ENCODE peak calls at places on chromosome 5, in nine cellular contexts. One of them, this sample, is unnamed.

GRCh38 chr5:171965740-171966139 is 40.7 kb downstream of the FBXW11 start:
- DNase-seq in HCT116: no peak
- DNase-seq in hepatocyte: no peak
- DNase-seq in PC-3: no peak
- DNase-seq in GM23248: no peak
- DNase-seq in OCI-LY7: peak; percentile 10
- DNase-seq in MM.1S: no peak
- DNase-seq in neural progenitor cell: no peak
- DNase-seq in GM23338: no peak
- DNase-seq in this sample: no peak

GRCh38 chr5:137114529-137114928 is 384.6 kb downstream of the SPOCK1 start:
- DNase-seq in HCT116: no peak
- DNase-seq in GM23248: peak; percentile 68
- DNase-seq in neural progenitor cell: no peak
- DNase-seq in OCI-LY7: no peak
- DNase-seq in MM.1S: no peak
- DNase-seq in GM23338: no peak
- DNase-seq in PC-3: peak; percentile 40
- DNase-seq in hepatocyte: peak; percentile 47
- DNase-seq in this sample: peak; percentile 37

GRCh38 chr5:168935183-168935582 is 356.0 kb upstream of the PANK3 start:
- DNase-seq in hepatocyte: no peak
- DNase-seq in neural progenitor cell: no peak
- DNase-seq in OCI-LY7: no peak
- DNase-seq in PC-3: no peak
- DNase-seq in HCT116: no peak
- DNase-seq in GM23248: no peak
- DNase-seq in MM.1S: no peak
- DNase-seq in GM23338: no peak
- DNase-seq in this sample: no peak

GRCh38 chr5:20678814-20679298 is 690.9 kb upstream of the CDH18 start:
- DNase-seq in HCT116: no peak
- DNase-seq in PC-3: peak; percentile 86
- DNase-seq in OCI-LY7: no peak
- DNase-seq in hepatocyte: peak; percentile 10
- DNase-seq in GM23338: no peak
- DNase-seq in MM.1S: no peak
- DNase-seq in neural progenitor cell: no peak
- DNase-seq in GM23248: peak; percentile 90
- DNase-seq in this sample: no peak

GRCh38 chr5:10602031-10602806 is 38.3 kb downstream of the ANKRD33B start:
- DNase-seq in neural progenitor cell: no peak
- DNase-seq in hepatocyte: no peak
- DNase-seq in MM.1S: no peak
- DNase-seq in HCT116: no peak
- DNase-seq in GM23338: no peak
- DNase-seq in OCI-LY7: no peak
- DNase-seq in GM23248: no peak
- DNase-seq in PC-3: no peak
- DNase-seq in this sample: no peak

GRCh38 chr5:67465556-67466206 is 269.1 kb upstream of the CD180 start:
- DNase-seq in hepatocyte: no peak
- DNase-seq in neural progenitor cell: no peak
- DNase-seq in MM.1S: peak; percentile 8
- DNase-seq in OCI-LY7: no peak
- DNase-seq in HCT116: no peak
- DNase-seq in GM23248: no peak
- DNase-seq in GM23338: no peak
- DNase-seq in PC-3: no peak
- DNase-seq in this sample: no peak

GRCh38 chr5:96562614-96563013 is 99.6 kb upstream of the CAST start:
- DNase-seq in GM23248: peak; percentile 62
- DNase-seq in PC-3: peak; percentile 43
- DNase-seq in GM23338: no peak
- DNase-seq in OCI-LY7: no peak
- DNase-seq in HCT116: no peak
- DNase-seq in hepatocyte: no peak
- DNase-seq in neural progenitor cell: no peak
- DNase-seq in MM.1S: no peak
- DNase-seq in this sample: no peak

GRCh38 chr5:63255609-63256008 is 677.0 kb downstream of the LRRC70 start:
- DNase-seq in OCI-LY7: no peak
- DNase-seq in hepatocyte: no peak
- DNase-seq in HCT116: no peak
- DNase-seq in PC-3: no peak
- DNase-seq in GM23248: peak; percentile 25
- DNase-seq in MM.1S: no peak
- DNase-seq in neural progenitor cell: peak; percentile 43
- DNase-seq in GM23338: peak; percentile 68
- DNase-seq in this sample: no peak

GRCh38 chr5:149646564-149646963 is 65.3 kb downstream of the ARHGEF37 start:
- DNase-seq in hepatocyte: peak; percentile 27
- DNase-seq in GM23248: no peak
- DNase-seq in OCI-LY7: peak; percentile 83
- DNase-seq in MM.1S: no peak
- DNase-seq in HCT116: no peak
- DNase-seq in GM23338: no peak
- DNase-seq in PC-3: no peak
- DNase-seq in neural progenitor cell: no peak
- DNase-seq in this sample: peak; percentile 80

GRCh38 chr5:35990941-35991592 is at the start of gene UGT3A1:
- DNase-seq in GM23338: peak; percentile 93
- DNase-seq in HCT116: no peak
- DNase-seq in GM23248: no peak
- DNase-seq in OCI-LY7: no peak
- DNase-seq in neural progenitor cell: peak; percentile 80
- DNase-seq in hepatocyte: peak; percentile 22
- DNase-seq in PC-3: no peak
- DNase-seq in MM.1S: no peak
- DNase-seq in this sample: no peak

GRCh38 chr5:60961685-60962084 is 16.7 kb downstream of the NDUFAF2 start:
- DNase-seq in HCT116: no peak
- DNase-seq in hepatocyte: no peak
- DNase-seq in MM.1S: no peak
- DNase-seq in OCI-LY7: no peak
- DNase-seq in PC-3: no peak
- DNase-seq in GM23338: no peak
- DNase-seq in neural progenitor cell: no peak
- DNase-seq in GM23248: peak; percentile 52
- DNase-seq in this sample: no peak

GRCh38 chr5:91541696-91542095 is 158.6 kb upstream of the ARRDC3 start:
- DNase-seq in PC-3: peak; percentile 69
- DNase-seq in GM23248: peak; percentile 44
- DNase-seq in hepatocyte: no peak
- DNase-seq in OCI-LY7: no peak
- DNase-seq in MM.1S: no peak
- DNase-seq in GM23338: no peak
- DNase-seq in HCT116: peak; percentile 1
- DNase-seq in neural progenitor cell: no peak
- DNase-seq in this sample: no peak

GRCh38 chr5:126354012-126354856 is 69.0 kb upstream of the GRAMD2B start:
- DNase-seq in GM23338: peak; percentile 45
- DNase-seq in HCT116: peak; percentile 64
- DNase-seq in PC-3: peak; percentile 93
- DNase-seq in MM.1S: peak; percentile 65
- DNase-seq in neural progenitor cell: peak; percentile 49
- DNase-seq in OCI-LY7: peak; percentile 46
- DNase-seq in hepatocyte: peak; percentile 56
- DNase-seq in GM23248: peak; percentile 96
- DNase-seq in this sample: peak; percentile 38

GRCh38 chr5:141524604-141525597 is 36.0 kb downstream of the PCDHGC5 start:
- DNase-seq in GM23248: peak; percentile 100
- DNase-seq in MM.1S: peak; percentile 73
- DNase-seq in PC-3: peak; percentile 88
- DNase-seq in GM23338: peak; percentile 100
- DNase-seq in HCT116: peak; percentile 88
- DNase-seq in OCI-LY7: peak; percentile 77
- DNase-seq in hepatocyte: peak; percentile 96
- DNase-seq in neural progenitor cell: peak; percentile 100
- DNase-seq in this sample: peak; percentile 79

GRCh38 chr5:139278540-139279274 is 14.8 kb upstream of the MATR3 start:
- DNase-seq in MM.1S: no peak
- DNase-seq in hepatocyte: no peak
- DNase-seq in neural progenitor cell: no peak
- DNase-seq in HCT116: no peak
- DNase-seq in GM23248: no peak
- DNase-seq in PC-3: no peak
- DNase-seq in OCI-LY7: no peak
- DNase-seq in GM23338: no peak
- DNase-seq in this sample: no peak

GRCh38 chr5:115812372-115812771 is 4.1 kb downstream of the CDO1 start:
- DNase-seq in PC-3: no peak
- DNase-seq in GM23248: no peak
- DNase-seq in OCI-LY7: no peak
- DNase-seq in GM23338: no peak
- DNase-seq in hepatocyte: no peak
- DNase-seq in HCT116: no peak
- DNase-seq in neural progenitor cell: no peak
- DNase-seq in MM.1S: no peak
- DNase-seq in this sample: no peak
- TF ChIP-seq EZH2phosphoT487 in PC-3: no peak
- TF ChIP-seq EZH2phosphoT487 in GM23248: no peak
- TF ChIP-seq EZH2phosphoT487 in OCI-LY7: no peak
- TF ChIP-seq EZH2phosphoT487 in GM23338: no peak
- TF ChIP-seq EZH2phosphoT487 in hepatocyte: no peak
- TF ChIP-seq EZH2phosphoT487 in HCT116: no peak
- TF ChIP-seq EZH2phosphoT487 in neural progenitor cell: no peak
- TF ChIP-seq EZH2phosphoT487 in MM.1S: no peak
- TF ChIP-seq EZH2phosphoT487 in this sample: no peak

DNA sequence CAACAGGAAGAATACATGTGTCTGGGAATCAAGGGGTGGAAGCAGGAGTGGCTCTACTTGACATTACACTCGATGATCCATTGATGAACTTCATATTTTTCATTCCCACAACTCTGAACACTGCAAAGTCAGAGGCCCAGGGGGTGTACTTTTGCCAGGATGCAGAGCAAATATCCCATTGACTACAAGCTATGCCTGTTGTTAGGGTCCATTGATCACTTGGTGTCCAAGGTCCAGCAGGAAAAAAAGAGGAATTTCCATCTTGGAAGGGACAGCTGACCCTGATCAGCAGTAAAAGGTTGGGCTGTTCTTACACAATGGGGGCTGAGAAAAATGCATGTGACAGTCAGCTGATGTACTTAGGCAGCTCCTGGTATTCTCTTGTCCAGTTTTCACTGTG is 118.5 kb upstream of the MAP1B start:
- DNase-seq in OCI-LY7: no peak
- DNase-seq in GM23248: no peak
- DNase-seq in GM23338: no peak
- DNase-seq in MM.1S: no peak
- DNase-seq in HCT116: no peak
- DNase-seq in neural progenitor cell: no peak
- DNase-seq in PC-3: no peak
- DNase-seq in hepatocyte: no peak
- DNase-seq in this sample: no peak
- H3K4me1 ChIP-seq in OCI-LY7: no peaks in the 10 kb centered on the region
- H3K4me1 ChIP-seq in GM23248: no peaks in the 10 kb centered on the region
- H3K4me1 ChIP-seq in GM23338: no peaks in the 10 kb centered on the region
- H3K4me1 ChIP-seq in MM.1S: no peaks in the 10 kb centered on the region
- H3K4me1 ChIP-seq in HCT116: no peaks in the 10 kb centered on the region
- H3K4me1 ChIP-seq in neural progenitor cell: no peaks in the 10 kb centered on the region
- H3K4me1 ChIP-seq in PC-3: peaks cover 3% of the 10 kb centered on the region
- H3K4me1 ChIP-seq in hepatocyte: no peaks in the 10 kb centered on the region
- H3K4me1 ChIP-seq in this sample: no peaks in the 10 kb centered on the region

GRCh38 chr5:37971483-37972024 is 131.7 kb upstream of the GDNF start:
- DNase-seq in hepatocyte: no peak
- DNase-seq in PC-3: no peak
- DNase-seq in MM.1S: no peak
- DNase-seq in HCT116: no peak
- DNase-seq in GM23248: no peak
- DNase-seq in GM23338: no peak
- DNase-seq in neural progenitor cell: no peak
- DNase-seq in OCI-LY7: no peak
- DNase-seq in this sample: no peak

GRCh38 chr5:37962389-37962788 is 122.5 kb upstream of the GDNF start:
- DNase-seq in PC-3: no peak
- DNase-seq in MM.1S: no peak
- DNase-seq in hepatocyte: no peak
- DNase-seq in neural progenitor cell: no peak
- DNase-seq in GM23248: no peak
- DNase-seq in GM23338: no peak
- DNase-seq in HCT116: no peak
- DNase-seq in OCI-LY7: no peak
- DNase-seq in this sample: no peak

DNA sequence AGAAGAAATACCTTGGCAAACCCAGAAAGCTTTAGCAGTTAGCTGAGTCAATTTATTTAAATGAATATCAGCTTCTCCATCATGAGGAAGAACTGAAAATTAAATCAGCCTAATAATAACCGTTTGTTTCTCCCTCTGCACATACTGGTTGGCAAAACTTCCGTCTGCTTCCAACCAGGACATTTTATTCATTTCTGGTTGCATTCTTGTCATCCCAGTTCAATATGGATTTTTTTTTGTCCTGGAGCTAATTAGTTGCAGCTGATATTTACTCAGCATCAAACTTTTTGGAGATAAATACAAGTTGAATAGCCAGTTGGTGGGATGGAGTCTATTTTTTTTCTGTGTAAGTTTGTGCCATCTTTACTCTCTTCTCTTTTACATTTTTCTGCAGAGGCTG is 126.5 kb upstream of the GDNF start:
- DNase-seq in hepatocyte: no peak
- DNase-seq in neural progenitor cell: no peak
- DNase-seq in MM.1S: no peak
- DNase-seq in PC-3: no peak
- DNase-seq in HCT116: no peak
- DNase-seq in GM23248: no peak
- DNase-seq in OCI-LY7: no peak
- DNase-seq in GM23338: no peak
- DNase-seq in this sample: no peak
- TF ChIP-seq EZH2phosphoT487 in hepatocyte: no peak
- TF ChIP-seq EZH2phosphoT487 in neural progenitor cell: no peak
- TF ChIP-seq EZH2phosphoT487 in MM.1S: no peak
- TF ChIP-seq EZH2phosphoT487 in PC-3: no peak
- TF ChIP-seq EZH2phosphoT487 in HCT116: no peak
- TF ChIP-seq EZH2phosphoT487 in GM23248: no peak
- TF ChIP-seq EZH2phosphoT487 in OCI-LY7: no peak
- TF ChIP-seq EZH2phosphoT487 in GM23338: no peak
- TF ChIP-seq EZH2phosphoT487 in this sample: no peak

DNA sequence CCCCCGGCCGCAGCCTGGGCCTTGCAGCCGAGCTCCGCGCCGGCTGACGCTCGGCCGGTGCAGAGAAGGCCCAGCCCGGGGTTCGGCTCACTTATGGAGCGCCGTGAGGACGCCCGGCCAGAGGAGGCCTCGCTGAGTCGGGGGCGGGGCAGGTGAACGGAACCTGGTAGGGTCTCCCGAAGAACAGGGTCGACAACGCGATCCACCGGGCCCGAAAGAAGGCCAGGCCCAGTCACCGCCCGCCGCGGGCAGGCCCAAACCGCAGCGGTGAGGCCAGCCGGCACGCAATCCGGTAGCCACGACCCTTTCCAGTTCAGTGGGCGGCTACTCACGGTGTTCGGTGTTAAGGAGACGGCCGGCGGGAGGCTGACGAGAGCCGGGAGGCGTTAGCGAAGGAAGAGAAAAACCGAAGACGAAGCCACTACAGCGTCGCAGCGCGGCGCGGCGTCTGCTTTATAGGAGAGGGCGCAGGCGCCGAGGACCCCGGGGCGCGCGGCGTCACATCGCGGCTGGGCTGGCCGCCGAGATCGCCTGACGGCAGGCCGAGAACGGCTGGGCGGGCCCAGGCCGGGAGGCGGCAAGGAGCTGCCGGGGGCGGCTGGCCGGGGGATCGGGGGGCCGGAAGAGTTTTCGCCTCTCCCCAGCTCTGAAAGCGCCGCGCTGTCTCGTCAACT is at the start of gene SKP1:
- DNase-seq in hepatocyte: peak; percentile 94
- DNase-seq in OCI-LY7: peak; percentile 89
- DNase-seq in MM.1S: peak; percentile 87
- DNase-seq in HCT116: peak; percentile 59
- DNase-seq in neural progenitor cell: peak; percentile 95
- DNase-seq in GM23338: peak; percentile 87
- DNase-seq in GM23248: peak; percentile 92
- DNase-seq in PC-3: peak; percentile 72
- DNase-seq in this sample: peak; percentile 94
- H3K4me1 ChIP-seq in hepatocyte: peaks cover 26% of the 10 kb centered on the region
- H3K4me1 ChIP-seq in OCI-LY7: peaks cover 23% of the 10 kb centered on the region
- H3K4me1 ChIP-seq in MM.1S: peaks cover 9% of the 10 kb centered on the region
- H3K4me1 ChIP-seq in HCT116: peaks cover 18% of the 10 kb centered on the region
- H3K4me1 ChIP-seq in neural progenitor cell: peaks cover 17% of the 10 kb centered on the region
- H3K4me1 ChIP-seq in GM23338: peaks cover 20% of the 10 kb centered on the region
- H3K4me1 ChIP-seq in GM23248: peaks cover 17% of the 10 kb centered on the region
- H3K4me1 ChIP-seq in PC-3: peaks cover 16% of the 10 kb centered on the region
- H3K4me1 ChIP-seq in this sample: peaks cover 10% of the 10 kb centered on the region

This sample was measured in SK-N-SH.